ENCODE peak calls at places on chromosomes 6 and 20, in six cellular contexts. One of them, this sample, is unnamed.

GRCh38 chr20:39474829-39475228 is 512.7 kb downstream of the DHX35 start:
- DNase-seq in left cardiac atrium: no peak
- DNase-seq in NCI-H345: no peak
- DNase-seq in activated naive CD8-positive, alpha-beta T cell treated with anti-CD3 and anti-CD28 coated beads for 36 hours: no peak
- DNase-seq in aorta: no peak
- DNase-seq in heart right ventricle: no peak
- DNase-seq in this sample: no peak

GRCh38 chr6:163782436-163783003 is 368.0 kb downstream of the QKI start:
- DNase-seq in left cardiac atrium: no peak
- DNase-seq in NCI-H345: no peak
- DNase-seq in activated naive CD8-positive, alpha-beta T cell treated with anti-CD3 and anti-CD28 coated beads for 36 hours: no peak
- DNase-seq in aorta: no peak
- DNase-seq in heart right ventricle: no peak
- DNase-seq in this sample: no peak

GRCh38 chr6:79215233-79215824 is 19.2 kb downstream of the HMGN3 start:
- DNase-seq in left cardiac atrium: no peak
- DNase-seq in NCI-H345: no peak
- DNase-seq in activated naive CD8-positive, alpha-beta T cell treated with anti-CD3 and anti-CD28 coated beads for 36 hours: no peak
- DNase-seq in aorta: no peak
- DNase-seq in heart right ventricle: no peak
- DNase-seq in this sample: no peak

GRCh38 chr6:92132446-92132845 is 1286.9 kb downstream of the EPHA7 start:
- DNase-seq in left cardiac atrium: no peak
- DNase-seq in NCI-H345: no peak
- DNase-seq in activated naive CD8-positive, alpha-beta T cell treated with anti-CD3 and anti-CD28 coated beads for 36 hours: no peak
- DNase-seq in aorta: no peak
- DNase-seq in heart right ventricle: no peak
- DNase-seq in this sample: no peak

GRCh38 chr20:46406986-46407670 is 713 bp upstream of the ELMO2 start:
- DNase-seq in left cardiac atrium: peak
- DNase-seq in NCI-H345: peak
- DNase-seq in activated naive CD8-positive, alpha-beta T cell treated with anti-CD3 and anti-CD28 coated beads for 36 hours: peak
- DNase-seq in aorta: peak
- DNase-seq in heart right ventricle: peak
- DNase-seq in this sample: no peak

GRCh38 chr6:170211404-170212025 is 79.4 kb downstream of the DLL1 start:
- DNase-seq in left cardiac atrium: no peak
- DNase-seq in NCI-H345: no peak
- DNase-seq in activated naive CD8-positive, alpha-beta T cell treated with anti-CD3 and anti-CD28 coated beads for 36 hours: no peak
- DNase-seq in aorta: no peak
- DNase-seq in heart right ventricle: no peak
- DNase-seq in this sample: no peak

GRCh38 chr20:40797425-40797824 is 108.4 kb upstream of the MAFB start:
- DNase-seq in left cardiac atrium: no peak
- DNase-seq in NCI-H345: no peak
- DNase-seq in activated naive CD8-positive, alpha-beta T cell treated with anti-CD3 and anti-CD28 coated beads for 36 hours: no peak
- DNase-seq in aorta: no peak
- DNase-seq in heart right ventricle: no peak
- DNase-seq in this sample: no peak

GRCh38 chr6:125197795-125198269 is 44.3 kb downstream of the TPD52L1 start:
- DNase-seq in left cardiac atrium: peak
- DNase-seq in NCI-H345: no peak
- DNase-seq in activated naive CD8-positive, alpha-beta T cell treated with anti-CD3 and anti-CD28 coated beads for 36 hours: no peak
- DNase-seq in aorta: peak
- DNase-seq in heart right ventricle: peak
- DNase-seq in this sample: no peak

GRCh38 chr6:46914279-46914810 is 7.4 kb downstream of the ADGRF5 start:
- DNase-seq in left cardiac atrium: no peak
- DNase-seq in NCI-H345: no peak
- DNase-seq in activated naive CD8-positive, alpha-beta T cell treated with anti-CD3 and anti-CD28 coated beads for 36 hours: no peak
- DNase-seq in aorta: no peak
- DNase-seq in heart right ventricle: no peak
- DNase-seq in this sample: no peak

GRCh38 chr6:82750570-82750969 is 315.1 kb downstream of the UBE3D start:
- DNase-seq in left cardiac atrium: no peak
- DNase-seq in NCI-H345: no peak
- DNase-seq in activated naive CD8-positive, alpha-beta T cell treated with anti-CD3 and anti-CD28 coated beads for 36 hours: no peak
- DNase-seq in aorta: no peak
- DNase-seq in heart right ventricle: no peak
- DNase-seq in this sample: no peak

GRCh38 chr6:128713461-128713860 is 169.5 kb upstream of the LAMA2 start:
- DNase-seq in left cardiac atrium: no peak
- DNase-seq in NCI-H345: no peak
- DNase-seq in activated naive CD8-positive, alpha-beta T cell treated with anti-CD3 and anti-CD28 coated beads for 36 hours: no peak
- DNase-seq in aorta: no peak
- DNase-seq in heart right ventricle: no peak
- DNase-seq in this sample: no peak

GRCh38 chr6:105036371-105036770 is 79.5 kb downstream of the LIN28B start:
- DNase-seq in left cardiac atrium: no peak
- DNase-seq in NCI-H345: no peak
- DNase-seq in activated naive CD8-positive, alpha-beta T cell treated with anti-CD3 and anti-CD28 coated beads for 36 hours: no peak
- DNase-seq in aorta: no peak
- DNase-seq in heart right ventricle: no peak
- DNase-seq in this sample: no peak

GRCh38 chr20:16216227-16217210 is 356.7 kb downstream of the KIF16B start:
- DNase-seq in left cardiac atrium: no peak
- DNase-seq in NCI-H345: no peak
- DNase-seq in activated naive CD8-positive, alpha-beta T cell treated with anti-CD3 and anti-CD28 coated beads for 36 hours: no peak
- DNase-seq in aorta: no peak
- DNase-seq in heart right ventricle: no peak
- DNase-seq in this sample: no peak

GRCh38 chr20:22339091-22339881 is 245.1 kb downstream of the FOXA2 start:
- DNase-seq in left cardiac atrium: no peak
- DNase-seq in NCI-H345: peak
- DNase-seq in activated naive CD8-positive, alpha-beta T cell treated with anti-CD3 and anti-CD28 coated beads for 36 hours: peak
- DNase-seq in aorta: no peak
- DNase-seq in heart right ventricle: peak
- DNase-seq in this sample: peak

GRCh38 chr6:27237089-27237723 is 10.3 kb upstream of the PRSS16 start:
- DNase-seq in left cardiac atrium: no peak
- DNase-seq in NCI-H345: no peak
- DNase-seq in activated naive CD8-positive, alpha-beta T cell treated with anti-CD3 and anti-CD28 coated beads for 36 hours: peak
- DNase-seq in aorta: no peak
- DNase-seq in heart right ventricle: no peak
- DNase-seq in this sample: no peak

GRCh38 chr6:147205690-147206600 is 1.7 kb downstream of the STXBP5 start:
- DNase-seq in left cardiac atrium: no peak
- DNase-seq in NCI-H345: peak
- DNase-seq in activated naive CD8-positive, alpha-beta T cell treated with anti-CD3 and anti-CD28 coated beads for 36 hours: no peak
- DNase-seq in aorta: no peak
- DNase-seq in heart right ventricle: no peak
- DNase-seq in this sample: no peak

GRCh38 chr6:156809446-156810178 is 32.4 kb downstream of the ARID1B start:
- DNase-seq in left cardiac atrium: no peak
- DNase-seq in NCI-H345: no peak
- DNase-seq in activated naive CD8-positive, alpha-beta T cell treated with anti-CD3 and anti-CD28 coated beads for 36 hours: no peak
- DNase-seq in aorta: no peak
- DNase-seq in heart right ventricle: no peak
- DNase-seq in this sample: no peak

GRCh38 chr6:166565084-166565651 is 21.3 kb downstream of the RAMACL start:
- DNase-seq in left cardiac atrium: peak
- DNase-seq in NCI-H345: no peak
- DNase-seq in activated naive CD8-positive, alpha-beta T cell treated with anti-CD3 and anti-CD28 coated beads for 36 hours: no peak
- DNase-seq in aorta: peak
- DNase-seq in heart right ventricle: peak
- DNase-seq in this sample: no peak

GRCh38 chr6:150720774-150721233 is 121.1 kb downstream of the PLEKHG1 start:
- DNase-seq in left cardiac atrium: no peak
- DNase-seq in NCI-H345: peak
- DNase-seq in activated naive CD8-positive, alpha-beta T cell treated with anti-CD3 and anti-CD28 coated beads for 36 hours: peak
- DNase-seq in aorta: no peak
- DNase-seq in heart right ventricle: no peak
- DNase-seq in this sample: no peak

GRCh38 chr6:126661646-126662045 is 321.7 kb downstream of the CENPW start:
- DNase-seq in left cardiac atrium: no peak
- DNase-seq in NCI-H345: no peak
- DNase-seq in activated naive CD8-positive, alpha-beta T cell treated with anti-CD3 and anti-CD28 coated beads for 36 hours: no peak
- DNase-seq in aorta: no peak
- DNase-seq in heart right ventricle: no peak
- DNase-seq in this sample: no peak

GRCh38 chr6:36052092-36052491 is 24.5 kb downstream of the MAPK14 start:
- DNase-seq in left cardiac atrium: no peak
- DNase-seq in NCI-H345: no peak
- DNase-seq in activated naive CD8-positive, alpha-beta T cell treated with anti-CD3 and anti-CD28 coated beads for 36 hours: no peak
- DNase-seq in aorta: no peak
- DNase-seq in heart right ventricle: no peak
- DNase-seq in this sample: no peak

GRCh38 chr20:25324412-25324811 is 66.2 kb downstream of the ABHD12 start:
- DNase-seq in left cardiac atrium: peak
- DNase-seq in NCI-H345: no peak
- DNase-seq in activated naive CD8-positive, alpha-beta T cell treated with anti-CD3 and anti-CD28 coated beads for 36 hours: no peak
- DNase-seq in aorta: no peak
- DNase-seq in heart right ventricle: peak
- DNase-seq in this sample: no peak

GRCh38 chr20:54619181-54619580 is 143.8 kb downstream of the DOK5 start:
- DNase-seq in left cardiac atrium: no peak
- DNase-seq in NCI-H345: no peak
- DNase-seq in activated naive CD8-positive, alpha-beta T cell treated with anti-CD3 and anti-CD28 coated beads for 36 hours: no peak
- DNase-seq in aorta: no peak
- DNase-seq in heart right ventricle: peak
- DNase-seq in this sample: no peak

GRCh38 chr20:14820771-14821170 is 483.4 kb upstream of the FLRT3 start:
- DNase-seq in left cardiac atrium: no peak
- DNase-seq in NCI-H345: peak
- DNase-seq in activated naive CD8-positive, alpha-beta T cell treated with anti-CD3 and anti-CD28 coated beads for 36 hours: no peak
- DNase-seq in aorta: no peak
- DNase-seq in heart right ventricle: no peak
- DNase-seq in this sample: no peak

GRCh38 chr6:37544530-37544929 is 44.8 kb upstream of the CCDC167 start:
- DNase-seq in left cardiac atrium: no peak
- DNase-seq in NCI-H345: no peak
- DNase-seq in activated naive CD8-positive, alpha-beta T cell treated with anti-CD3 and anti-CD28 coated beads for 36 hours: no peak
- DNase-seq in aorta: no peak
- DNase-seq in heart right ventricle: no peak
- DNase-seq in this sample: no peak

GRCh38 chr20:10469599-10469998 is 34.5 kb downstream of the SLX4IP start:
- DNase-seq in left cardiac atrium: peak
- DNase-seq in NCI-H345: peak
- DNase-seq in activated naive CD8-positive, alpha-beta T cell treated with anti-CD3 and anti-CD28 coated beads for 36 hours: no peak
- DNase-seq in aorta: no peak
- DNase-seq in heart right ventricle: peak
- DNase-seq in this sample: no peak

GRCh38 chr6:166815629-166816028 is 140.7 kb downstream of the RNASET2 start:
- DNase-seq in left cardiac atrium: no peak
- DNase-seq in NCI-H345: no peak
- DNase-seq in activated naive CD8-positive, alpha-beta T cell treated with anti-CD3 and anti-CD28 coated beads for 36 hours: no peak
- DNase-seq in aorta: no peak
- DNase-seq in heart right ventricle: no peak
- DNase-seq in this sample: no peak

GRCh38 chr6:76772951-76773350 is 690.3 kb downstream of the HTR1B start:
- DNase-seq in left cardiac atrium: no peak
- DNase-seq in NCI-H345: no peak
- DNase-seq in activated naive CD8-positive, alpha-beta T cell treated with anti-CD3 and anti-CD28 coated beads for 36 hours: no peak
- DNase-seq in aorta: no peak
- DNase-seq in heart right ventricle: no peak
- DNase-seq in this sample: no peak

GRCh38 chr6:97198181-97198580 is 84.8 kb downstream of the MMS22L start:
- DNase-seq in left cardiac atrium: no peak
- DNase-seq in NCI-H345: no peak
- DNase-seq in activated naive CD8-positive, alpha-beta T cell treated with anti-CD3 and anti-CD28 coated beads for 36 hours: no peak
- DNase-seq in aorta: no peak
- DNase-seq in heart right ventricle: no peak
- DNase-seq in this sample: no peak

GRCh38 chr6:130138909-130139242 is 83.9 kb downstream of the SAMD3 start:
- DNase-seq in left cardiac atrium: no peak
- DNase-seq in NCI-H345: no peak
- DNase-seq in activated naive CD8-positive, alpha-beta T cell treated with anti-CD3 and anti-CD28 coated beads for 36 hours: no peak
- DNase-seq in aorta: no peak
- DNase-seq in heart right ventricle: no peak
- DNase-seq in this sample: no peak

GRCh38 chr6:5175195-5175594 is 85.6 kb downstream of the LYRM4 start:
- DNase-seq in left cardiac atrium: no peak
- DNase-seq in NCI-H345: no peak
- DNase-seq in activated naive CD8-positive, alpha-beta T cell treated with anti-CD3 and anti-CD28 coated beads for 36 hours: no peak
- DNase-seq in aorta: no peak
- DNase-seq in heart right ventricle: no peak
- DNase-seq in this sample: peak

GRCh38 chr6:72956272-72956671 is 269.0 kb downstream of the KHDC1L start:
- DNase-seq in left cardiac atrium: no peak
- DNase-seq in NCI-H345: no peak
- DNase-seq in activated naive CD8-positive, alpha-beta T cell treated with anti-CD3 and anti-CD28 coated beads for 36 hours: no peak
- DNase-seq in aorta: no peak
- DNase-seq in heart right ventricle: no peak
- DNase-seq in this sample: no peak

GRCh38 chr6:2940010-2940850 is 31.1 kb downstream of the SERPINB6 start:
- DNase-seq in left cardiac atrium: no peak
- DNase-seq in NCI-H345: no peak
- DNase-seq in activated naive CD8-positive, alpha-beta T cell treated with anti-CD3 and anti-CD28 coated beads for 36 hours: peak
- DNase-seq in aorta: no peak
- DNase-seq in heart right ventricle: no peak
- DNase-seq in this sample: no peak

GRCh38 chr6:30150151-30150550 is 10.9 kb downstream of the TRIM10 start:
- DNase-seq in left cardiac atrium: no peak
- DNase-seq in NCI-H345: no peak
- DNase-seq in activated naive CD8-positive, alpha-beta T cell treated with anti-CD3 and anti-CD28 coated beads for 36 hours: no peak
- DNase-seq in aorta: no peak
- DNase-seq in heart right ventricle: no peak
- DNase-seq in this sample: no peak

This sample was measured in iPS DF 6.9.